ENCODE peak calls at places on chromosomes 12 and 14, in four cellular contexts. Z is astrocyte of the spinal cord, Q is left lung, B is MM.1S. X is an unnamed sample.

GRCh38 chr14:86787782-86788181 is 1205.2 kb downstream of the GALC start:
- DNase-seq in B (no peak), Z (peak; percentile 34), Q (no peak), X (no peak)

GRCh38 chr14:20679907-20680306 is 4.5 kb upstream of the RNASE4 start:
- DNase-seq in Z (peak; percentile 11), B (peak; percentile 8), Q (peak; percentile 45), X (no peak)

GRCh38 chr12:75600146-75600545 is 88.7 kb upstream of the KRR1 start:
- DNase-seq in B (no peak), Q (no peak), Z (no peak), X (no peak)

GRCh38 chr12:15546102-15546701 is 223.9 kb downstream of the PTPRO start:
- DNase-seq in B (peak; percentile 37), Z (no peak), Q (no peak), X (peak; percentile 45)

GRCh38 chr12:112788205-112788604 is 3.3 kb upstream of the RPH3A start:
- DNase-seq in Q (no peak), Z (no peak), B (no peak), X (no peak)

GRCh38 chr14:95282354-95282985 is 37.2 kb downstream of the CLMN start:
- DNase-seq in B (no peak), Q (no peak), Z (no peak), X (no peak)

GRCh38 chr12:28209782-28210181 is 19.5 kb downstream of the CCDC91 start:
- DNase-seq in Q (no peak), B (no peak), Z (peak; percentile 20), X (no peak)

GRCh38 chr14:38958589-38958988 is 144.4 kb downstream of the SEC23A start:
- DNase-seq in Q (no peak), Z (no peak), B (no peak), X (no peak)

GRCh38 chr14:93059917-93060545 is 55.7 kb downstream of the ITPK1 start:
- DNase-seq in Q (peak; percentile 20), B (no peak), Z (no peak), X (no peak)

GRCh38 chr14:102776761-102777710 is at the start of gene TRAF3:
- DNase-seq in Q (peak; percentile 96), Z (peak; percentile 58), B (peak; percentile 70), X (peak; percentile 99)

GRCh38 chr12:50074936-50075807 is 10.0 kb upstream of the SMARCD1 start:
- DNase-seq in Q (peak; percentile 94), B (peak; percentile 78), Z (peak; percentile 79), X (peak; percentile 89)

GRCh38 chr12:116508145-116509121 is 50.7 kb upstream of the MAP1LC3B2 start:
- DNase-seq in Z (no peak), B (no peak), Q (peak; percentile 86), X (peak; percentile 26)

GRCh38 chr12:10783252-10783651 is 19.2 kb downstream of the TAS2R7 start:
- DNase-seq in Q (no peak), B (no peak), Z (no peak), X (no peak)

GRCh38 chr12:124640096-124640495 is 72.7 kb upstream of the NCOR2 start:
- DNase-seq in B (no peak), Q (no peak), Z (peak; percentile 45), X (no peak)

GRCh38 chr14:76352639-76353281 is 23.2 kb upstream of the ESRRB start:
- DNase-seq in Z (peak; percentile 23), B (peak; percentile 24), Q (peak; percentile 87), X (peak; percentile 84)

GRCh38 chr12:74066476-74066875 is 471.2 kb upstream of the ATXN7L3B start:
- DNase-seq in Q (peak; percentile 21), Z (no peak), B (no peak), X (no peak)

GRCh38 chr12:53508534-53509199 is 1.4 kb upstream of the NPFF start:
- DNase-seq in Q (peak; percentile 91), B (peak; percentile 75), Z (peak; percentile 68), X (peak; percentile 82)

GRCh38 chr14:68210729-68211299 is 391.2 kb downstream of the RAD51B start:
- DNase-seq in Q (no peak), B (peak; percentile 84), Z (peak; percentile 94), X (peak; percentile 76)

GRCh38 chr12:642633-643477 is 20.4 kb downstream of the NINJ2 start:
- DNase-seq in Z (peak; percentile 47), B (peak; percentile 84), Q (peak; percentile 96), X (peak; percentile 92)

GRCh38 chr14:81221579-81222102 is 882 bp upstream of the GTF2A1 start:
- DNase-seq in Z (no peak), Q (no peak), B (no peak), X (no peak)

GRCh38 chr12:8818526-8818925 is 3.9 kb upstream of the A2ML1 start:
- DNase-seq in Z (no peak), Q (no peak), B (no peak), X (no peak)

GRCh38 chr12:75727577-75727976 is 216.2 kb upstream of the KRR1 start:
- DNase-seq in B (no peak), Q (no peak), Z (no peak), X (no peak)

GRCh38 chr14:95686935-95687334 is 709 bp downstream of the TCL1B start:
- DNase-seq in B (no peak), Z (no peak), Q (no peak), X (no peak)

GRCh38 chr14:21072102-21072501 is 2.0 kb downstream of the ARHGEF40 start:
- DNase-seq in Q (no peak), Z (peak; percentile 83), B (no peak), X (no peak)

GRCh38 chr14:65769151-65769550 is 356.6 kb downstream of the FUT8 start:
- DNase-seq in Q (no peak), Z (no peak), B (no peak), X (no peak)

GRCh38 chr14:58296731-58297130 is 1.6 kb upstream of the ARID4A start:
- DNase-seq in Q (no peak), Z (no peak), B (no peak), X (no peak)

GRCh38 chr12:4604684-4605193 is 42.7 kb downstream of the DYRK4 start:
- DNase-seq in Q (peak; percentile 92), B (peak; percentile 93), Z (peak; percentile 92), X (peak; percentile 84)

GRCh38 chr12:124311292-124312109 is 16.6 kb downstream of the RFLNA start:
- DNase-seq in Q (peak; percentile 71), B (no peak), Z (no peak), X (no peak)

GRCh38 chr14:99190696-99191662 is 81.0 kb downstream of the BCL11B start:
- DNase-seq in B (no peak), Q (no peak), Z (no peak), X (no peak)

GRCh38 chr12:113955109-113955970 is 10.8 kb downstream of the RBM19 start:
- DNase-seq in B (no peak), Q (no peak), Z (no peak), X (no peak)

GRCh38 chr12:51683763-51684357 is 92.8 kb downstream of the SCN8A start:
- DNase-seq in Q (no peak), Z (peak; percentile 69), B (no peak), X (no peak)

GRCh38 chr14:84520711-84521338 is 1009.1 kb upstream of the FLRT2 start:
- DNase-seq in Z (peak; percentile 6), B (no peak), Q (no peak), X (no peak)

GRCh38 chr12:94874086-94874985 is 129.2 kb downstream of the NDUFA12 start:
- DNase-seq in Q (no peak), Z (no peak), B (no peak), X (no peak)

GRCh38 chr14:26410189-26410685 is 187.6 kb downstream of the NOVA1 start:
- DNase-seq in Q (no peak), B (no peak), Z (no peak), X (no peak)

GRCh38 chr14:26414103-26414502 is 183.7 kb downstream of the NOVA1 start:
- DNase-seq in Z (no peak), B (no peak), Q (no peak), X (no peak)

GRCh38 chr14:26414933-26415332 is 182.9 kb downstream of the NOVA1 start:
- DNase-seq in Q (no peak), Z (no peak), B (no peak), X (no peak)

GRCh38 chr14:26415618-26416123 is 182.2 kb downstream of the NOVA1 start:
- DNase-seq in Q (no peak), B (no peak), Z (peak; percentile 44), X (no peak)

GRCh38 chr14:26412421-26412820 is 185.4 kb downstream of the NOVA1 start:
- DNase-seq in B (no peak), Z (no peak), Q (no peak), X (no peak)
- TF ChIP-seq CTCF in B (no peak), Z (no peak), Q (no peak), X (no peak)

DNA sequence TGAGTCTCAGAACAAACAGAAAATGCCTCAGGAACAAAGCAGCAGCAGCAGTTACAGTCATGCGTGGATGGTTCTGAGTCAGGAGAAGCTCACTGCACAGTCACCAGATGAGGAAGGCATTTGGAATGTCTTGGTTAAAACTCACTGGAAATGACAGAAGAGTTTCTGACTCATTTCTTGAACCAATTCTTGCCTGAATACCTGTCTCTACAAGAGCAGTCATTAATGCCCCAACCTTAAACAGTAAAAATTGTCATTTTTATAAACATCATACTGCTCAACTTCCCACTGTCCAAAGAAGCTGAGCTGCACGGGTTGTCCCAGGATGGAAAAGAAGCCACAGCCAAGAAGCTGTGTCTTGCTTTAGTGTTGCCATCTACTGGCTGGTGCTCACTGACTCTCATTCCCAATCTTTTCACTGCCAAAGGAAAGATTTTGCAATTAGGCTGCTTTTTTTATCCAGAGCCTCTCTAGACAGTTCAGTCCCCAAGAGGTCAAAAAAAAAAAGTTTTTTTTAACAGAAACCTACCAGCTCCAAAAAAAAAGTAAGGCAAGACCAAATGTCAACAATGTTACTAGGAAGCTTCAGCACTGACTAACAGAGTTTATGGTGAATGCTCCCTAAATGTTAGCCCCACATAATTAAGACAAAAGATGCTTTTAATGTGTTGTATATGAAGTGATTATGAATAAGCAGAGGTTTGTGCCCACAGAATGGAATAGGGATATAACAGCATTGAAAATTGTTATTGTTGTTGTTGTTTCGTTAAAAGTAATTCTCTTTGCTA is 40.4 kb downstream of the KICS2 start:
- DNase-seq in Z (peak; percentile 97), B (no peak), Q (no peak), X (no peak)
- TF ChIP-seq CTCF in Z (peak; percentile 63), B (peak; percentile 27), Q (peak; percentile 30), X (no peak)

GRCh38 chr14:104112609-104113571 is 25.5 kb upstream of the KIF26A start:
- DNase-seq in B (no peak), Q (peak; percentile 73), Z (no peak), X (no peak)
- TF ChIP-seq CTCF in B (no peak), Q (no peak), Z (no peak), X (no peak)

GRCh38 chr14:101559624-101560533 is 1.4 kb upstream of the DIO3 start:
- DNase-seq in Z (no peak), Q (peak; percentile 79), B (no peak), X (no peak)
- TF ChIP-seq CTCF in Z (no peak), Q (no peak), B (no peak), X (no peak)

DNA sequence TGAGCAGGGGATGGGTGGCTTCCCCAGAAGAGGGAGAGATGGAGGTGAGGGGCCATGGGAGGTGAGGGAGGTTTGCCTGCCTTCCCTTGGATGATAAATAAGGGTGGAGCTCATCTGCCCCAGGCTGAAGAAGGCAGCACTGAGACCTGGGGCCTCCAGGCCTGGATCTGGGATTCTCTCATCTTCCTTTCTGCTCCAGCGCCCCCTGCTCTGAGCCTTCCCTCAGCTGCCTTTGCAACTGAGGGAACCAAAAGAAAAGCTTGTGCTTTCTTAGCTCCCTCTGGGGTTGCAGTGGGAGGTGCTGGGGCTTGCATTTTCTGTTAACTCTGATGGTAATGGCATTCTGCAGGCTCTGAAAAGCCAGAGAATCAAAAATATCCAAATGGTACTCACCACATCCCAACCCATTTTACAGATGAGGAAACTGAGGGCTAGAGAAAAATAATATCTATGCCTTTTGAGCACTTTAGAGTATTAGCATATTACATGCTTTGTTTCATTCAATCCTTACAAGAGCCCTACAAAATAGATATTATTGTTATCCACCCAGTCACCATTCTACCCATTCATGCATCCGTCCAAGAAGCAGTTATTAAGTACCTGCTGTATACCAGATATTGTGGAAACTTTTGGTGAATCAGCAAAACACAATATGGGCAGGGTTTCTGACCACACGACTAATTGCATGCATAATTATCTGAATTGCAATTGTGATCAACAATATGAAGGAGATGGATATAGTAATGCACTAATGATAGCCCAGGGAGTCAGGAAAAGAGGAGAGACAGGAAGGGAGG is 102.2 kb downstream of the WSCD2 start:
- DNase-seq in Q (no peak), Z (no peak), B (no peak), X (no peak)
- TF ChIP-seq CTCF in Q (no peak), Z (no peak), B (no peak), X (no peak)